ENCODE peak calls at places on chromosomes 5 and 9, in ten cellular contexts. R is fibroblast of lung, K is left lung, H is hepatocyte, J is IMR-90, A is mucosa of descending colon, C is A673, O is body of pancreas, B is Panc1, N is right lobe of liver. P is an unnamed sample. For H3K4me1, the result is how much of the 10 kb centered on the place peaks cover.

GRCh38 chr5:157888814-157889532 is 30.0 kb upstream of the CLINT1 start:
- DNase-seq in R (no peak), K (no peak), H (no peak), J (no peak), A (no peak), C (no peak), O (no peak), B (no peak), N (no peak), P (no peak)

GRCh38 chr5:142151436-142152382 is 43.1 kb downstream of the NDFIP1 start:
- DNase-seq in R (peak), K (no peak), H (peak), J (peak), A (no peak), C (peak), O (peak), B (peak), N (no peak), P (no peak)

GRCh38 chr5:104353371-104353770 is 790.8 kb upstream of the NUDT12 start:
- DNase-seq in R (no peak), K (no peak), H (no peak), J (no peak), A (no peak), C (peak), O (no peak), B (no peak), N (no peak), P (no peak)

GRCh38 chr9:68872026-68872501 is 141.8 kb downstream of the PRKACG start:
- DNase-seq in R (no peak), K (no peak), H (no peak), J (no peak), A (no peak), C (peak), O (peak), B (no peak), N (no peak), P (no peak)

GRCh38 chr9:27880135-27880534 is 306.9 kb upstream of the C9orf72 start:
- DNase-seq in R (no peak), K (no peak), H (no peak), J (no peak), A (no peak), C (no peak), O (no peak), B (no peak), N (no peak), P (no peak)

GRCh38 chr5:38825494-38825893 is 20.3 kb upstream of the OSMR start:
- DNase-seq in R (peak), K (no peak), H (no peak), J (peak), A (no peak), C (peak), O (no peak), B (no peak), N (no peak), P (no peak)

GRCh38 chr9:79129865-79130480 is 441.8 kb upstream of the TLE4 start:
- DNase-seq in R (peak), K (no peak), H (peak), J (peak), A (no peak), C (peak), O (peak), B (peak), N (no peak), P (no peak)

GRCh38 chr5:30069441-30070263 is 1123.8 kb upstream of the CDH6 start:
- DNase-seq in R (no peak), K (peak), H (no peak), J (no peak), A (no peak), C (no peak), O (no peak), B (no peak), N (peak), P (no peak)

GRCh38 chr5:33408816-33409215 is 31.9 kb upstream of the TARS1 start:
- DNase-seq in R (no peak), K (no peak), H (no peak), J (no peak), A (no peak), C (no peak), O (no peak), B (no peak), N (no peak), P (no peak)

GRCh38 chr5:26295541-26295940 is 742.8 kb downstream of the CDH9 start:
- DNase-seq in R (no peak), K (no peak), H (no peak), J (no peak), A (no peak), C (no peak), O (no peak), B (no peak), N (no peak), P (no peak)

GRCh38 chr5:39616131-39616530 is 191.4 kb upstream of the DAB2 start:
- DNase-seq in R (peak), K (no peak), H (peak), J (no peak), A (no peak), C (no peak), O (no peak), B (no peak), N (no peak), P (no peak)

GRCh38 chr5:44808435-44809214 is at the start of gene MRPS30:
- DNase-seq in R (peak), K (peak), H (peak), J (peak), A (peak), C (peak), O (peak), B (peak), N (peak), P (peak)

GRCh38 chr9:130387905-130388304 is 56.9 kb upstream of the ASS1 start:
- DNase-seq in R (no peak), K (no peak), H (no peak), J (no peak), A (no peak), C (no peak), O (no peak), B (no peak), N (no peak), P (no peak)

GRCh38 chr5:111973946-111974345 is 217.0 kb upstream of the NREP start:
- DNase-seq in R (peak), K (no peak), H (no peak), J (no peak), A (no peak), C (no peak), O (no peak), B (no peak), N (no peak), P (no peak)

GRCh38 chr5:177453852-177454396 is 7.3 kb downstream of the PRR7 start:
- DNase-seq in R (no peak), K (peak), H (peak), J (no peak), A (no peak), C (no peak), O (no peak), B (no peak), N (peak), P (peak)

GRCh38 chr5:145834917-145835838 is at the start of gene PRELID2:
- DNase-seq in R (peak), K (peak), H (peak), J (peak), A (peak), C (peak), O (peak), B (peak), N (peak), P (peak)

GRCh38 chr5:114018178-114018577 is 343.7 kb upstream of the KCNN2 start:
- DNase-seq in R (no peak), K (no peak), H (peak), J (peak), A (no peak), C (no peak), O (no peak), B (no peak), N (no peak), P (no peak)

GRCh38 chr9:93594041-93594756 is 17.8 kb downstream of the PHF2 start:
- DNase-seq in R (no peak), K (peak), H (peak), J (no peak), A (peak), C (peak), O (no peak), B (no peak), N (no peak), P (peak)

GRCh38 chr5:57111993-57112392 is 61.9 kb upstream of the GPBP1 start:
- DNase-seq in R (no peak), K (no peak), H (peak), J (no peak), A (no peak), C (no peak), O (no peak), B (no peak), N (peak), P (no peak)

GRCh38 chr5:55868846-55869245 is 17.7 kb downstream of the IL31RA start:
- DNase-seq in R (peak), K (no peak), H (peak), J (peak), A (no peak), C (peak), O (no peak), B (peak), N (no peak), P (no peak)

GRCh38 chr9:120405860-120406259 is 174.1 kb downstream of the CDK5RAP2 start:
- DNase-seq in R (no peak), K (no peak), H (no peak), J (no peak), A (no peak), C (no peak), O (no peak), B (no peak), N (no peak), P (no peak)

GRCh38 chr5:38380522-38380921 is 122.2 kb downstream of the EGFLAM start:
- DNase-seq in R (no peak), K (no peak), H (no peak), J (no peak), A (no peak), C (no peak), O (no peak), B (no peak), N (no peak), P (no peak)

GRCh38 chr5:108381034-108381954 is 604 bp downstream of the FBXL17 start:
- DNase-seq in R (peak), K (peak), H (peak), J (peak), A (peak), C (peak), O (peak), B (no peak), N (peak), P (peak)

GRCh38 chr5:83866191-83866590 is 145.5 kb upstream of the HAPLN1 start:
- DNase-seq in R (peak), K (no peak), H (no peak), J (no peak), A (no peak), C (no peak), O (no peak), B (no peak), N (no peak), P (no peak)

GRCh38 chr9:88628114-88628513 is 93.1 kb downstream of the NXNL2 start:
- DNase-seq in R (no peak), K (no peak), H (no peak), J (no peak), A (no peak), C (no peak), O (no peak), B (no peak), N (no peak), P (no peak)

GRCh38 chr5:132225165-132226032 is 2.3 kb downstream of the P4HA2 start:
- DNase-seq in R (peak), K (no peak), H (peak), J (peak), A (peak), C (peak), O (peak), B (no peak), N (no peak), P (peak)

GRCh38 chr5:1494780-1495524 is 28.8 kb downstream of the LPCAT1 start:
- DNase-seq in R (no peak), K (peak), H (no peak), J (no peak), A (peak), C (no peak), O (no peak), B (no peak), N (peak), P (peak)

GRCh38 chr5:114789773-114790402 is 379.8 kb downstream of the TRIM36 start:
- DNase-seq in R (peak), K (no peak), H (peak), J (no peak), A (no peak), C (peak), O (no peak), B (no peak), N (no peak), P (no peak)

GRCh38 chr9:91734371-91734981 is 215.6 kb downstream of the ROR2 start:
- DNase-seq in R (peak), K (peak), H (peak), J (peak), A (no peak), C (peak), O (peak), B (peak), N (peak), P (peak)

GRCh38 chr9:112505607-112506006 is 19.0 kb downstream of the KIAA1958 start:
- DNase-seq in R (no peak), K (no peak), H (peak), J (no peak), A (no peak), C (no peak), O (no peak), B (no peak), N (no peak), P (no peak)

DNA sequence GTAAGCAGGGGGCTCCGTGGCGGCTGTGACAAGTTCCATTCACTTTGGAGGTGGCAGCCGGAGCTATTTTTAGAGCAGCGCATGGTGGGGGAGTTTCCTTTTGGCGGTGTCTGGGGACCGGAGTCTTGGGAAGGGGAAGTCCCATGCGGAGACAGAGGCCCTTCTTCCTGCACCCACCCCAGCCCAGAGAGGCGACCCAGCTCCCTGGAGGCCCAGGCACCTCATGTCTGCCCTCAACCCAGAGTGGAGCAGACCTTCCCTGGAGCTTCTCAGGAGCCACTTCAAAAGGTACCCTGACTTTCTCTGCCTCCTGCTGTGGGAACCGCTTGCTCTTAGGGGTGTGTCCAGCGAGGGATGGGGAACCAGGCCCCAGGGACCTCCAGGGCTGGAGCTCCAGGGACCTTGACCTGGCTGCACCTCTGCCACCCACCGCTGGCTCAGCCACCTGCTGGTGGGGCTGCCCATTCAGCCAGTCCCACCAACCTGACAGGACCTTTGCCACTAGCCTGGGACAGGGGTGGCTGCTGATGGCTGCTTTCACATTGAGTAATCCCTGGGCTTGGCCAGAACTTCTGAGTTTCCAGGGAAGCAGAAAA is 34.1 kb downstream of the NEK6 start:
- DNase-seq in R (no peak), K (no peak), H (no peak), J (no peak), A (no peak), C (peak), O (no peak), B (no peak), N (no peak), P (peak)
- H3K4me1 ChIP-seq in R (half or more), K (half or more), H (under half), J (half or more), A (under half), C (under half), O (under half), B (half or more), N (under half), P (half or more)

GRCh38 chr5:156327306-156327705 is 342 bp downstream of the SGCD start:
- DNase-seq in R (no peak), K (no peak), H (no peak), J (no peak), A (no peak), C (no peak), O (no peak), B (no peak), N (no peak), P (no peak)

GRCh38 chr5:156325671-156326070 is 1.3 kb upstream of the SGCD start:
- DNase-seq in R (no peak), K (no peak), H (no peak), J (no peak), A (no peak), C (no peak), O (no peak), B (no peak), N (no peak), P (no peak)

GRCh38 chr5:156328176-156328575 is 1.2 kb downstream of the SGCD start:
- DNase-seq in R (peak), K (no peak), H (no peak), J (peak), A (no peak), C (no peak), O (no peak), B (no peak), N (no peak), P (no peak)

GRCh38 chr5:156328766-156329165 is 1.8 kb downstream of the SGCD start:
- DNase-seq in R (no peak), K (no peak), H (no peak), J (no peak), A (no peak), C (no peak), O (no peak), B (no peak), N (no peak), P (no peak)

DNA sequence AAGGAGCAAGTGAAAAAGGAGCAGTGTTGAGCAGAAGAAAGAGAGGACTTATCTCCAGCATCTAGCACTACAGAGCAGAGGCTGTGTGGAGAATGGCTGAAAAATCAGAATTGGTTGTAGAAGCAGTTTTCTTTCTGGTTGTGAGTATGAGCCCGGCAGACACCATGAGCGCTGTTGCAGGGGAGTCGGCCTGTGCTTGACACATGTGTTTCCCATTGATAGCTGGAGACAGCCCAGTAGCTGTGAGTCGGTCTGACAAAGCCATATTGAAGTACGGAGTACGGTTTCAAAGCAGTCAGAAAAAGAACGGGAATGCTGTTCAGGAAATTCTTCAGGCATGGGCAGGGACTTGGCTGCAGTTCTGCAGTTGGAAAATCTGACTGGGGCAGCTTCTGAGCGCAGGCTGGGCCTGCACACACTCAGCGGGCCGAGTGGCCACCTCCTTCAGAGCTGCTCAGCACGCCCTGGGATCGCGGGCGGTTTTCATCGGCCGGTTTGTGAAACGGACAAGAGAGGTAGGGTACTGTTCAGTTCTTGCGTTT is at the start of gene SGCD:
- DNase-seq in R (peak), K (peak), H (peak), J (peak), A (peak), C (no peak), O (peak), B (no peak), N (no peak), P (peak)
- TF ChIP-seq CTCF in R (no peak), K (no peak), H (no peak), J (no peak), A (no peak), C (no peak), O (no peak), B (no peak), N (no peak), P (no peak)

GRCh38 chr5:14039576-14039975 is 95.1 kb upstream of the DNAH5 start:
- DNase-seq in R (no peak), K (no peak), H (no peak), J (peak), A (no peak), C (no peak), O (no peak), B (peak), N (no peak), P (no peak)
- H3K4me1 ChIP-seq in R (half or more), K (under half), H (under half), J (under half), A (under half), C (under half), O (under half), B (half or more), N (under half), P (under half)

DNA sequence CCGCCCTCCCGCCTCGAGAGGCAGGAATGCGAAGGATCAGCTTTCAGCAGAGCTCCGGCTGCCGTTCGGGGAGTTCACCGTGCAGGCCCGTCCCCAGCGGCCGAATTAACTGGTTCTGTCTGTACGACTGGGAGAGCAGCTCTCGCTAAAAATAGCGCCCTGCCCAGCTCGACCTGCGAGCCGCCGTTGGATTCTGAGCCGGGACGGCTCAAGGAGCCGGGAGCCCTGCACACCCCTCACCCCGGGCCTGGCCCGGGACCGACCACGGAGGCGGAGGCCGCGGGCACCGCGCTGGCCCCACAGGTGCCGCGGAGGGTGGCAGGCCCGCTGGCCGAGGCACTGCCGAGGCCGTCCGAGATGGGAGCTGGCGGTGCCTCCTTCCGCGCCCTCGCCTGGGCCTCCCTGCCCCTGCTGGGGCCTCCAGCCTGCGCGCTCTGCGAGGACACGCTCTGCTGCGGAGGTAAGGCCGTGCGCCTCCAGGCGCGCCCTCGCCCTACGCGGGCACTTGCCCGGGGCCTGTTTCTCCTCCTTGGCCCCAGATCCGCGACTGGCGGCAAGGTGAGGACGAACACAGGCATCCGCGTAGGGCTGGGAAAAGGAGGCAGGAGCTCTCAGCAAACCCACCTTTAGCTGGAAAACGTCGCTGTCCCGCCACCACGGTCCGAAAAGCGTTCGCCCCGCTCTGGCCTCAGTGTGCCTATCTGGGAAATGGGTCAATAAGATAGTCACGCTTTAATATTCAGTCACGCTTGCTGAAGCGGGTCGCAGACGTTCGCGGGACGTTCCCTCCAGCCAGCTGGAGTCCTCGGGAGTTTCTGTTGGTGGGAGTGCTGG is 53.0 kb upstream of the DAB2IP start:
- DNase-seq in R (peak), K (peak), H (peak), J (peak), A (peak), C (no peak), O (peak), B (no peak), N (peak), P (no peak)
- TF ChIP-seq CTCF in R (no peak), K (peak), H (peak), J (peak), A (no peak), C (no peak), O (peak), B (no peak), N (no peak), P (peak)

GRCh38 chr5:124740991-124741583 is 5.4 kb downstream of the ZNF608 start:
- DNase-seq in R (peak), K (no peak), H (no peak), J (no peak), A (no peak), C (no peak), O (no peak), B (no peak), N (no peak), P (no peak)

GRCh38 chr5:124742983-124743533 is 3.4 kb downstream of the ZNF608 start:
- DNase-seq in R (peak), K (no peak), H (peak), J (peak), A (no peak), C (no peak), O (no peak), B (no peak), N (no peak), P (no peak)

GRCh38 chr5:124742521-124742920 is 3.9 kb downstream of the ZNF608 start:
- DNase-seq in R (no peak), K (no peak), H (no peak), J (no peak), A (no peak), C (no peak), O (no peak), B (no peak), N (no peak), P (no peak)

GRCh38 chr5:124743534-124744169 is 2.8 kb downstream of the ZNF608 start:
- DNase-seq in R (no peak), K (no peak), H (peak), J (no peak), A (no peak), C (no peak), O (no peak), B (no peak), N (no peak), P (peak)

GRCh38 chr5:124741711-124742496 is 4.5 kb downstream of the ZNF608 start:
- DNase-seq in R (peak), K (no peak), H (peak), J (peak), A (no peak), C (peak), O (peak), B (no peak), N (no peak), P (no peak)
- H3K4me1 ChIP-seq in R (under half), K (half or more), H (half or more), J (under half), A (under half), C (under half), O (half or more), B (half or more), N (under half), P (under half)

GRCh38 chr5:14428302-14429081 is 153.1 kb upstream of the OTULINL start:
- DNase-seq in R (no peak), K (no peak), H (no peak), J (peak), A (no peak), C (no peak), O (peak), B (no peak), N (no peak), P (no peak)
- TF ChIP-seq CTCF in R (no peak), K (no peak), H (no peak), J (no peak), A (no peak), C (no peak), O (no peak), B (no peak), N (no peak), P (no peak)

P was measured in Peyer's patch.